ENCODE peak calls at places on chromosome X, in six cellular contexts. G is thyroid gland, F is ovary, D is A549, W is prostate gland, R is testis. O is an unnamed sample.

GRCh38 chrX:135437867-135438733 is 16.4 kb downstream of the SMIM10L2A start:
- DNase-seq in R (no peak), F (no peak), W (no peak), G (no peak), D (no peak), O (peak; percentile 26)

GRCh38 chrX:103792916-103793540 is 16.4 kb downstream of the PLP1 start:
- DNase-seq in F (no peak), G (no peak), W (no peak), R (no peak), D (no peak), O (peak; percentile 18)

GRCh38 chrX:65871671-65872311 is 168.1 kb downstream of the VSIG4 start:
- DNase-seq in W (no peak), R (peak; percentile 15), G (no peak), D (peak; percentile 22), F (no peak), O (no peak)

GRCh38 chrX:119468186-119468929 is at the start of gene SLC25A5:
- DNase-seq in D (peak; percentile 60), W (peak; percentile 72), R (peak; percentile 87), G (peak; percentile 78), F (peak; percentile 85), O (peak; percentile 77)

GRCh38 chrX:118974908-118975671 is 672 bp downstream of the LONRF3 start:
- DNase-seq in W (peak; percentile 6), F (peak; percentile 56), R (peak; percentile 28), D (no peak), G (peak; percentile 57), O (no peak)

GRCh38 chrX:85243761-85244410 is at the start of the genes SATL1 and ZNF711:
- DNase-seq in W (peak; percentile 39), F (peak; percentile 69), R (peak; percentile 87), G (peak; percentile 63), D (peak; percentile 14), O (no peak)

GRCh38 chrX:124555036-124555595 is 208.8 kb downstream of the SH2D1A start:
- DNase-seq in R (no peak), D (no peak), W (no peak), F (no peak), G (no peak), O (peak; percentile 14)

GRCh38 chrX:24676403-24677024 is 17.2 kb upstream of the POLA1 start:
- DNase-seq in G (peak; percentile 4), R (no peak), F (no peak), W (no peak), D (peak; percentile 22), O (no peak)

GRCh38 chrX:107485019-107485418 is 35.6 kb downstream of the FRMPD3 start:
- DNase-seq in G (no peak), R (no peak), F (no peak), W (no peak), D (no peak), O (no peak)

GRCh38 chrX:106510713-106511411 is 100.9 kb upstream of the RADX start:
- DNase-seq in W (no peak), G (no peak), R (no peak), D (no peak), F (no peak), O (no peak)

GRCh38 chrX:113802837-113803236 is 781.0 kb upstream of the HTR2C start:
- DNase-seq in R (no peak), G (no peak), F (no peak), W (no peak), D (no peak), O (no peak)

GRCh38 chrX:110310896-110311295 is 7.0 kb downstream of the AMMECR1 start:
- DNase-seq in W (no peak), D (no peak), F (no peak), G (no peak), R (no peak), O (no peak)

GRCh38 chrX:139126493-139126892 is 404.0 kb upstream of the F9 start:
- DNase-seq in G (peak; percentile 48), R (peak; percentile 44), D (no peak), F (no peak), W (peak; percentile 28), O (no peak)

GRCh38 chrX:109774136-109774535 is 41.1 kb upstream of the ACSL4 start:
- DNase-seq in R (no peak), D (no peak), F (no peak), G (no peak), W (no peak), O (no peak)

GRCh38 chrX:129534816-129535578 is 5.1 kb upstream of the OCRL start:
- DNase-seq in G (no peak), D (no peak), R (no peak), F (no peak), W (no peak), O (peak; percentile 43)

GRCh38 chrX:136867518-136867917 is 13.0 kb downstream of the RBMX start:
- DNase-seq in D (no peak), R (no peak), W (no peak), F (no peak), G (no peak), O (no peak)
- TF ChIP-seq POLR2A in D (no peak), R (no peak), W (no peak), F (no peak), G (no peak), O (no peak)

DNA sequence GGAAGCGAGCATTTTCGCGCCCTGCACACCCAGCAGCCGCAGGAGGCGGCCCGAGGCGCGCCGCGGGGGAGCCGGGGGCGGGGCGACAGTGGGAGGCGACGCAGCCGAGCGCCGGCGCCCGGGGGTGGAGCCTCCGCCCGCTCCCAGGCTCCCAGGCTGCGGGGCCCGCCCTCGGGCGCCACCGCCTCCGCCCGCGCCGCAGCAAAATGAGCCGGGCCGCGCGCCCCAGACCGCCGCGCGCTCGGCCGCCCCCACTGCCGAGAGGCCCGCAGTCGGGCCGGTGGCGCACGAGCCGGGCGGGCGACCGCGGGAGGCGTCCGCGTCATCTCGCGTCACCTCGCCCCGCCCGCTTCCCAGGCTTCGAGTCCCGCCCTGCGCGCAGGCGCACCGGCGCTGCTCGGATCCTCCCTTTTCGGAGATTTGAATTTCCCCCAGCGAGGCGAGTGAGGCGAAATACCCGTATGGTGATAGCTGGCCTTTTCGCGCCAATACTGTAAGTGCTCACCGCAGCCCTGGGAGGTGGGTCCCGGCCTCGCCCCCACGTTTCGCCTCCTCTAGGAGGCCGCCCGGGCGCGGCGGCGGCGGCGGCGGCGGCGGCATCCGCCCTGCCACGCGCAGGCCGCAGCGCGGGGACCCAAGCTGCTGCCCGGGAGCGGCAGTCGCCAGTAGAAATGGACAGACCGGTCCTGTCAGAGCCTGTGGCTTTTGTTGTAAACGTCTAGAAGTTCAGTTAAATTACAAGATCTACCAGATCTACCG is at the start of gene TMEM187:
- DNase-seq in W (peak; percentile 73), D (peak; percentile 89), G (peak; percentile 81), F (peak; percentile 93), R (peak; percentile 83), O (peak; percentile 86)
- TF ChIP-seq POLR2A in W (peak; percentile 58), D (no peak), G (peak; percentile 70), F (peak; percentile 78), R (no peak), O (peak; percentile 39)

GRCh38 chrX:51334276-51334675 is 1.7 kb downstream of the NUDT10 start:
- DNase-seq in W (no peak), G (no peak), R (no peak), D (no peak), F (no peak), O (no peak)
- TF ChIP-seq POLR2A in W (no peak), G (no peak), R (no peak), D (no peak), F (no peak), O (no peak)

DNA sequence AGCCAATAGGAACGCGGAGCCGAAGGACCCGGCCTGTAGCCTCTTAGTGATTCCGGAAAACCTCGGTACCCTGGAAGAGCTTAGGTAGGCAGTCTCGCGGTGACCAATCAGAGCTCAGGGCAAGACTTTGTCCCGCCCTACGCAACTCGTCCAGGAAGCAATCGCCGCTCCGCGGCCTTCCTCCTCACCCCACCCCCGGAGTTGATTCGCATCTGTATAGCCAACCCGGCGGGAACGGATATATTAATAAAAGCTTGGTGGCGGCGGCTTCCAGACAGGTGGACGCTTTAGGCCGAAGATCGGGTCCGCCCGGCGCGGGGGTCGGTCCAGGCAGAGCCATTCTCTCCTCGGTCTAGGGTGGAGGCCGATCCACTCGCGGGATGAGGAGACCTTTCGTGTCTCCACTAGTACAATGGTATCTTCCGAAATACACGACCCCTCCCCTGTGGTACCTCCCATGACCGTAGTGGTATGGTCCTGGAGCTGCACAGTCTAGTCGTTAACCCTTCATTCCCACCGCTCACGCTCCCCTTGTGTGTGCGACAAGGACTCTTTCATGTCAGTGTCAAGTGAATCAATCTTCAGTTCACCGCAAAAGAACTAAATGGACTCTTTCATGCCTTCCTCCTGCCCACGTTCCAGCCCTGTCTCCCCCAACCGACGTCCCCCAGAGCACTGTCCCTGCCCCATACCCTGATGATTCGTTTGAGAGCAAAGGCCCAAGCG is 24.2 kb upstream of the GLOD5 start:
- DNase-seq in F (peak; percentile 91), W (peak; percentile 88), G (peak; percentile 91), R (peak; percentile 94), D (peak; percentile 87), O (peak; percentile 45)
- TF ChIP-seq POLR2A in F (peak; percentile 53), W (no peak), G (peak; percentile 63), R (no peak), D (peak; percentile 37), O (no peak)